ENCODE peak calls at places on chromosomes 3 and 15, in five cellular contexts. One of them, this sample, is unnamed.

GRCh38 chr15:90376789-90377188 is 11.3 kb upstream of the IQGAP1 start:
- DNase-seq in psoas muscle: no peak
- DNase-seq in foreskin fibroblast: no peak
- DNase-seq in Calu3: no peak
- DNase-seq in fibroblast of mammary gland: no peak
- DNase-seq in this sample: no peak

GRCh38 chr3:58568572-58569286 is 8.5 kb downstream of the FAM107A start:
- DNase-seq in Calu3: peak
- DNase-seq in fibroblast of mammary gland: peak
- DNase-seq in foreskin fibroblast: peak
- DNase-seq in psoas muscle: peak
- DNase-seq in this sample: peak

GRCh38 chr3:126111566-126112475 is 27.9 kb upstream of the SLC41A3 start:
- DNase-seq in foreskin fibroblast: no peak
- DNase-seq in psoas muscle: no peak
- DNase-seq in Calu3: no peak
- DNase-seq in fibroblast of mammary gland: no peak
- DNase-seq in this sample: no peak

GRCh38 chr3:111517801-111518200 is 24.2 kb upstream of the CD96 start:
- DNase-seq in psoas muscle: no peak
- DNase-seq in foreskin fibroblast: no peak
- DNase-seq in Calu3: no peak
- DNase-seq in fibroblast of mammary gland: no peak
- DNase-seq in this sample: no peak

GRCh38 chr3:74267583-74268184 is 346.8 kb downstream of the CNTN3 start:
- DNase-seq in foreskin fibroblast: peak
- DNase-seq in fibroblast of mammary gland: peak
- DNase-seq in Calu3: no peak
- DNase-seq in psoas muscle: no peak
- DNase-seq in this sample: no peak

GRCh38 chr3:22729981-22730380 is 473.1 kb upstream of the UBE2E2 start:
- DNase-seq in foreskin fibroblast: no peak
- DNase-seq in fibroblast of mammary gland: peak
- DNase-seq in psoas muscle: no peak
- DNase-seq in Calu3: peak
- DNase-seq in this sample: no peak

GRCh38 chr3:73502609-73503560 is 121.9 kb downstream of the PDZRN3 start:
- DNase-seq in psoas muscle: peak
- DNase-seq in fibroblast of mammary gland: peak
- DNase-seq in Calu3: peak
- DNase-seq in foreskin fibroblast: peak
- DNase-seq in this sample: no peak

GRCh38 chr15:68578175-68578959 is 426 bp upstream of the CORO2B start:
- DNase-seq in fibroblast of mammary gland: peak
- DNase-seq in psoas muscle: peak
- DNase-seq in Calu3: peak
- DNase-seq in foreskin fibroblast: peak
- DNase-seq in this sample: no peak

GRCh38 chr15:41937568-41937923 is 34.8 kb downstream of the EHD4 start:
- DNase-seq in fibroblast of mammary gland: no peak
- DNase-seq in foreskin fibroblast: no peak
- DNase-seq in Calu3: no peak
- DNase-seq in psoas muscle: no peak
- DNase-seq in this sample: no peak

GRCh38 chr15:78257681-78258080 is 6.7 kb upstream of the DNAJA4 start:
- DNase-seq in Calu3: no peak
- DNase-seq in psoas muscle: no peak
- DNase-seq in fibroblast of mammary gland: no peak
- DNase-seq in foreskin fibroblast: no peak
- DNase-seq in this sample: no peak

GRCh38 chr15:45777781-45778180 is 143.0 kb downstream of the SQOR start:
- DNase-seq in fibroblast of mammary gland: no peak
- DNase-seq in Calu3: no peak
- DNase-seq in foreskin fibroblast: no peak
- DNase-seq in psoas muscle: no peak
- DNase-seq in this sample: no peak

GRCh38 chr15:96285715-96286367 is 44.7 kb upstream of the NR2F2 start:
- DNase-seq in psoas muscle: peak
- DNase-seq in fibroblast of mammary gland: no peak
- DNase-seq in Calu3: no peak
- DNase-seq in foreskin fibroblast: no peak
- DNase-seq in this sample: no peak

GRCh38 chr3:123559040-123559861 is 25.6 kb downstream of the HACD2 start:
- DNase-seq in Calu3: peak
- DNase-seq in psoas muscle: no peak
- DNase-seq in fibroblast of mammary gland: peak
- DNase-seq in foreskin fibroblast: peak
- DNase-seq in this sample: no peak

GRCh38 chr3:71325715-71326114 is 257.8 kb downstream of the FOXP1 start:
- DNase-seq in Calu3: no peak
- DNase-seq in fibroblast of mammary gland: no peak
- DNase-seq in psoas muscle: no peak
- DNase-seq in foreskin fibroblast: no peak
- DNase-seq in this sample: no peak

GRCh38 chr15:89885611-89886010 is 8.2 kb downstream of the AP3S2 start:
- DNase-seq in psoas muscle: no peak
- DNase-seq in Calu3: no peak
- DNase-seq in foreskin fibroblast: no peak
- DNase-seq in fibroblast of mammary gland: peak
- DNase-seq in this sample: no peak

GRCh38 chr3:136804164-136804563 is 14.8 kb upstream of the SLC35G2 start:
- DNase-seq in psoas muscle: no peak
- DNase-seq in Calu3: no peak
- DNase-seq in fibroblast of mammary gland: no peak
- DNase-seq in foreskin fibroblast: no peak
- DNase-seq in this sample: no peak

GRCh38 chr3:18559323-18559972 is 134.3 kb upstream of the SATB1 start:
- DNase-seq in foreskin fibroblast: no peak
- DNase-seq in psoas muscle: no peak
- DNase-seq in fibroblast of mammary gland: peak
- DNase-seq in Calu3: peak
- DNase-seq in this sample: no peak

GRCh38 chr3:62843508-62843907 is 31.7 kb downstream of the CADPS start:
- DNase-seq in foreskin fibroblast: no peak
- DNase-seq in fibroblast of mammary gland: no peak
- DNase-seq in Calu3: no peak
- DNase-seq in psoas muscle: no peak
- DNase-seq in this sample: no peak

DNA sequence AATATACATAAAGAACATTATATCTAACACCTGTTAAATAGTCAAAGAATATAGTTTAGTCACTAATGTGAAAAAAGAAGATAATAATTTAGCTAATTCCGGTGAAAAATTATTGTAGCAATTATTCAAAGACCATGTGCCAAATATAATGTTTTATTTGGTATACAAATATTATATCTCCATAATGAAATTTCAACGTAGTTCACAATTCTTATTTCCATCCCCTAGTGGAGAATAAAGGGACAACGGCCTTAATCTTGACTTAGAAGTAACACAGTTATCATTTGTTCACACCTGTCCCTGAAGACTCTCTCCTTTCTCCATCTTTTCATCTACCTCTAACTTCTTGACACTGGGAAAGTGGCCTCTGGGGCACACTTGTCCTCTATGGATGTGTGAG is 213.4 kb downstream of the ERC2 start:
- DNase-seq in fibroblast of mammary gland: no peak
- DNase-seq in foreskin fibroblast: no peak
- DNase-seq in Calu3: no peak
- DNase-seq in psoas muscle: no peak
- DNase-seq in this sample: no peak
- TF ChIP-seq CTCF in fibroblast of mammary gland: peak
- TF ChIP-seq CTCF in foreskin fibroblast: peak
- TF ChIP-seq CTCF in Calu3: no peak
- TF ChIP-seq CTCF in psoas muscle: no peak
- TF ChIP-seq CTCF in this sample: no peak

GRCh38 chr3:67529337-67529736 is 125.1 kb downstream of the SUCLG2 start:
- DNase-seq in foreskin fibroblast: no peak
- DNase-seq in Calu3: no peak
- DNase-seq in fibroblast of mammary gland: peak
- DNase-seq in psoas muscle: no peak
- DNase-seq in this sample: no peak
- TF ChIP-seq CTCF in foreskin fibroblast: no peak
- TF ChIP-seq CTCF in Calu3: no peak
- TF ChIP-seq CTCF in fibroblast of mammary gland: no peak
- TF ChIP-seq CTCF in psoas muscle: no peak
- TF ChIP-seq CTCF in this sample: no peak

GRCh38 chr3:31533169-31533870 is 595 bp downstream of the STT3B start:
- DNase-seq in psoas muscle: peak
- DNase-seq in fibroblast of mammary gland: no peak
- DNase-seq in foreskin fibroblast: no peak
- DNase-seq in Calu3: peak
- DNase-seq in this sample: no peak
- TF ChIP-seq CTCF in psoas muscle: peak
- TF ChIP-seq CTCF in fibroblast of mammary gland: no peak
- TF ChIP-seq CTCF in foreskin fibroblast: no peak
- TF ChIP-seq CTCF in Calu3: no peak
- TF ChIP-seq CTCF in this sample: no peak

DNA sequence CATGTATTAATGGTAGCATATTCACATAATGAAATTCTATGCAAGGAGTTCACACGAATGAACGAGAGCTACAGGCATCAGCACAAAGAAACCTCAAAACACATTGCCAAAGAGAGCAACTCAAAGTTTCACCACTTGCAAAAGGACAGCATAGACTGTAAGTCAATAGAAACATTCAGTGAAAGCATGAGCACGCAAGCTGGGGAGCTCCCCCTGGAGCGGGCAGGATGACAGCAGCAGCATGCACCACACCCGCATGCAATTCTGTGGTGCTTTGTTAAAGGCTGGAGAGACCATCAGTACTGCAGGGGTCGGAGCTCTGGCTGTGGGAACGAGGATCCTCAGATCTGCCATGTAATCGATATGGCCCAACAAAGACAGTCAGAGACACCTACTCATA is 18.7 kb downstream of the OCA2 start:
- DNase-seq in psoas muscle: no peak
- DNase-seq in Calu3: no peak
- DNase-seq in foreskin fibroblast: no peak
- DNase-seq in fibroblast of mammary gland: no peak
- DNase-seq in this sample: no peak
- TF ChIP-seq CTCF in psoas muscle: no peak
- TF ChIP-seq CTCF in Calu3: no peak
- TF ChIP-seq CTCF in foreskin fibroblast: no peak
- TF ChIP-seq CTCF in fibroblast of mammary gland: no peak
- TF ChIP-seq CTCF in this sample: no peak

This sample was measured in vagina.